ENCODE peak calls at places on chromosomes 5 and 9, in nine cellular contexts. C is heart left ventricle, X is stomach, Q is colonic mucosa, Z is Peyer's patch, T is left lung, F is right atrium auricular region, O is ovary, W is BJ. K is an unnamed sample.

GRCh38 chr5:55624841-55625602 is 87.1 kb downstream of the SLC38A9 start:
- DNase-seq in W (no peak), Z (no peak), T (no peak), Q (no peak), F (no peak), C (no peak), O (no peak), X (no peak), K (no peak)

GRCh38 chr9:106287108-106287631 is 575.8 kb upstream of the ZNF462 start:
- DNase-seq in X (peak), T (no peak), Z (no peak), O (peak), F (no peak), C (no peak), W (no peak), Q (no peak), K (no peak)

GRCh38 chr5:150159741-150160179 is 4.1 kb upstream of the PDGFRB start:
- DNase-seq in F (peak), Z (no peak), O (peak), W (no peak), C (peak), X (no peak), Q (no peak), T (no peak), K (peak)

GRCh38 chr5:165616550-165617430 is 2111.4 kb downstream of the MAT2B start:
- DNase-seq in W (no peak), C (no peak), O (no peak), X (no peak), F (no peak), Q (no peak), T (no peak), Z (no peak), K (peak)

GRCh38 chr5:140672455-140673186 is 755 bp downstream of the DND1 start:
- DNase-seq in T (no peak), Z (no peak), O (peak), X (no peak), F (no peak), Q (no peak), W (no peak), C (peak), K (no peak)

GRCh38 chr5:16690243-16690839 is 73.5 kb upstream of the RETREG1 start:
- DNase-seq in F (no peak), X (no peak), Z (no peak), C (no peak), O (no peak), Q (peak), W (no peak), T (no peak), K (peak)

GRCh38 chr5:154295551-154295950 is 105.0 kb downstream of the GALNT10 start:
- DNase-seq in C (no peak), Q (no peak), F (no peak), T (no peak), X (no peak), W (no peak), Z (no peak), O (no peak), K (no peak)

GRCh38 chr9:96219615-96220257 is 82.2 kb downstream of the HSD17B3 start:
- DNase-seq in F (peak), C (peak), T (no peak), Z (peak), X (peak), O (peak), Q (peak), W (no peak), K (no peak)

GRCh38 chr9:111274737-111275136 is 55.3 kb downstream of the OR2K2 start:
- DNase-seq in F (no peak), O (no peak), X (no peak), Q (no peak), Z (no peak), C (no peak), W (no peak), T (no peak), K (no peak)

GRCh38 chr9:85200726-85201402 is 531.3 kb downstream of the NTRK2 start:
- DNase-seq in C (no peak), F (no peak), X (peak), O (no peak), W (no peak), Z (no peak), T (no peak), Q (peak), K (peak)

GRCh38 chr9:69671291-69671903 is 774 bp downstream of the APBA1 start:
- DNase-seq in Q (peak), Z (no peak), T (peak), C (no peak), W (no peak), X (no peak), O (no peak), F (peak), K (no peak)

GRCh38 chr9:69130456-69131441 is 43.3 kb upstream of the TJP2 start:
- DNase-seq in Z (no peak), W (peak), T (no peak), O (no peak), F (no peak), Q (no peak), X (no peak), C (no peak), K (peak)

GRCh38 chr9:69342769-69343168 is 17.8 kb downstream of the ENTREP1 start:
- DNase-seq in Q (no peak), W (no peak), Z (no peak), F (no peak), X (no peak), C (no peak), T (no peak), O (no peak), K (no peak)

GRCh38 chr9:89797970-89798369 is 193.2 kb downstream of the GADD45G start:
- DNase-seq in F (no peak), T (no peak), C (no peak), Z (no peak), O (no peak), Q (no peak), X (peak), W (no peak), K (no peak)

GRCh38 chr9:93648836-93649235 is 72.5 kb downstream of the PHF2 start:
- DNase-seq in F (peak), O (peak), X (peak), C (no peak), W (no peak), Z (no peak), Q (no peak), T (no peak), K (no peak)

GRCh38 chr9:114216976-114217375 is 61.6 kb downstream of the COL27A1 start:
- DNase-seq in C (no peak), T (no peak), Q (no peak), F (no peak), X (no peak), W (no peak), O (no peak), Z (no peak), K (no peak)

GRCh38 chr5:52139888-52140580 is 647.7 kb upstream of the ITGA1 start:
- DNase-seq in F (no peak), X (no peak), Z (no peak), O (no peak), W (no peak), T (no peak), C (no peak), Q (no peak), K (no peak)

GRCh38 chr9:137744632-137745183 is 125.9 kb downstream of the EHMT1 start:
- DNase-seq in W (no peak), T (no peak), Z (no peak), Q (no peak), O (no peak), X (no peak), F (no peak), C (no peak), K (no peak)

GRCh38 chr9:126157826-126158431 is 168.7 kb upstream of the MVB12B start:
- DNase-seq in F (no peak), Z (no peak), C (no peak), X (peak), Q (no peak), T (no peak), O (peak), W (no peak), K (no peak)

GRCh38 chr9:136373300-136374182 is at the start of gene CARD9:
- DNase-seq in F (no peak), C (no peak), Q (no peak), W (no peak), Z (no peak), T (peak), X (no peak), O (no peak), K (no peak)

GRCh38 chr5:177319913-177320588 is 8.4 kb upstream of the MXD3 start:
- DNase-seq in W (no peak), Q (no peak), X (no peak), Z (peak), O (peak), F (no peak), C (no peak), T (no peak), K (no peak)

GRCh38 chr9:116141864-116142561 is 11.6 kb upstream of the PAPPA start:
- DNase-seq in O (no peak), F (no peak), Z (no peak), W (no peak), X (no peak), C (no peak), Q (no peak), T (peak), K (peak)

GRCh38 chr5:79990598-79991507 is at the start of gene MTX3:
- DNase-seq in F (peak), O (peak), C (peak), X (peak), W (peak), T (peak), Z (peak), Q (peak), K (peak)

GRCh38 chr9:107816187-107817021 is 326.8 kb upstream of the KLF4 start:
- DNase-seq in Z (no peak), O (no peak), F (no peak), T (no peak), X (no peak), C (no peak), Q (no peak), W (no peak), K (no peak)

GRCh38 chr9:135176284-135176683 is 88.8 kb downstream of the OLFM1 start:
- DNase-seq in X (no peak), F (no peak), T (no peak), W (no peak), Q (no peak), C (no peak), O (no peak), Z (no peak), K (no peak)

GRCh38 chr5:143247134-143247815 is 156.2 kb downstream of the NR3C1 start:
- DNase-seq in Q (no peak), C (no peak), O (no peak), F (no peak), X (no peak), T (no peak), W (no peak), Z (no peak), K (no peak)

GRCh38 chr9:125850763-125851162 is 103.6 kb downstream of the PBX3 start:
- DNase-seq in F (no peak), C (no peak), X (no peak), O (no peak), W (no peak), Q (no peak), T (no peak), Z (no peak), K (no peak)

GRCh38 chr5:110853267-110853666 is 114.5 kb downstream of the SLC25A46 start:
- DNase-seq in T (no peak), O (no peak), W (no peak), F (no peak), C (no peak), Q (no peak), X (no peak), Z (no peak), K (peak)

GRCh38 chr5:115699967-115700366 is 74.1 kb upstream of the TMED7 start:
- DNase-seq in X (no peak), O (no peak), W (no peak), C (no peak), T (no peak), Q (no peak), Z (no peak), F (no peak), K (no peak)

GRCh38 chr9:69411246-69411645 is 86.2 kb downstream of the ENTREP1 start:
- DNase-seq in T (no peak), O (no peak), W (no peak), Z (no peak), C (no peak), X (no peak), F (no peak), Q (no peak), K (no peak)

GRCh38 chr5:6483880-6484382 is 35.3 kb downstream of the UBE2QL1 start:
- DNase-seq in X (peak), O (no peak), C (no peak), T (no peak), Q (no peak), Z (no peak), W (no peak), F (no peak), K (no peak)

GRCh38 chr5:154466147-154466546 is 11.9 kb downstream of the HAND1 start:
- DNase-seq in T (no peak), C (no peak), X (no peak), F (no peak), Z (peak), O (no peak), Q (no peak), W (no peak), K (no peak)

GRCh38 chr9:35488566-35489312 is 1.2 kb upstream of the RUSC2 start:
- DNase-seq in Z (no peak), C (no peak), O (no peak), T (no peak), X (no peak), F (no peak), Q (no peak), W (no peak), K (no peak)

GRCh38 chr5:33423018-33423630 is 17.6 kb upstream of the TARS1 start:
- DNase-seq in T (no peak), F (no peak), W (no peak), Q (no peak), X (no peak), Z (no peak), C (no peak), O (no peak), K (no peak)

GRCh38 chr5:139180850-139181785 is 17.1 kb downstream of the SIL1 start:
- DNase-seq in F (no peak), X (no peak), W (no peak), O (no peak), T (no peak), C (no peak), Z (no peak), Q (no peak), K (peak)

GRCh38 chr9:120934271-120934670 is 7.7 kb upstream of the TRAF1 start:
- DNase-seq in C (no peak), Z (no peak), X (peak), W (no peak), T (no peak), F (peak), Q (no peak), O (no peak), K (no peak)

GRCh38 chr9:75455444-75455921 is 367.2 kb downstream of the OSTF1 start:
- DNase-seq in Q (peak), F (no peak), Z (no peak), X (no peak), T (peak), C (peak), W (no peak), O (no peak), K (peak)

GRCh38 chr5:153965102-153965645 is 73.5 kb downstream of the FAM114A2 start:
- DNase-seq in Q (peak), X (peak), W (no peak), O (peak), F (no peak), T (no peak), C (peak), Z (no peak), K (no peak)

GRCh38 chr5:173823721-173824567 is 64.2 kb upstream of the CPEB4 start:
- DNase-seq in X (peak), W (peak), Z (no peak), O (peak), C (no peak), F (no peak), T (no peak), Q (peak), K (peak)

GRCh38 chr5:34685485-34686197 is 29.5 kb downstream of the RAI14 start:
- DNase-seq in Z (no peak), O (no peak), T (no peak), Q (no peak), F (no peak), X (no peak), C (no peak), W (no peak), K (peak)

GRCh38 chr5:129905467-129906176 is 1.4 kb downstream of the CHSY3 start:
- DNase-seq in T (peak), Z (peak), W (no peak), C (no peak), Q (peak), F (no peak), X (no peak), O (peak), K (no peak)
- H3K4me3 ChIP-seq in T (peak), Z (peak), W (peak), C (peak), Q (peak), F (peak), X (peak), O (peak), K (peak)

DNA sequence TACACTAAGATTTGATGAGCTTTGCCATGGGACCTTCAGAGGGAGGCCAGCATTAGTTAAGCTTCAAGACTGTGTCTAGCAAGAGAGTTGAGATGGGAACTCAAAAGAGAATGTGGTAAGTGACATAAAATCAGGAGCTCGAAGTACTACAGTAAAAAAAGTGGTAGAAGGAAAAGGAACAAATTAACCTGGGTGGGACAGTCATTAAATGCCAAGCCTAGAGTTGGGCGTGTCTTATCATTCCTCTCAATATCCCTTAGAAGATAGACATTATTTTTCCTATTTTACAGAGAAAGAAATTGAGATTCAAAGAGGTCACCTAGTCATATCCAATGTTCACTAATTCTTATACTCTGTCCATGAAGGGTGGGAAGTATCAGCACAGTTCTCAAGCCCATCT is 3.3 kb upstream of the TXN start:
- DNase-seq in W (no peak), X (no peak), O (no peak), Q (no peak), F (no peak), T (no peak), C (no peak), Z (no peak), K (no peak)
- TF ChIP-seq CTCF in W (no peak), X (no peak), O (no peak), Q (no peak), F (no peak), T (no peak), C (no peak), Z (no peak), K (no peak)

GRCh38 chr9:94718936-94719335 is 7.6 kb upstream of the AOPEP start:
- DNase-seq in O (no peak), C (no peak), T (no peak), X (no peak), Q (no peak), F (no peak), W (no peak), Z (no peak), K (no peak)

GRCh38 chr9:94717656-94718225 is 8.8 kb upstream of the AOPEP start:
- DNase-seq in Z (no peak), C (no peak), O (no peak), F (no peak), X (no peak), Q (no peak), W (no peak), T (no peak), K (peak)

GRCh38 chr9:94719878-94720277 is 6.6 kb upstream of the AOPEP start:
- DNase-seq in X (no peak), F (no peak), O (no peak), W (no peak), Q (no peak), Z (no peak), T (no peak), C (no peak), K (no peak)

GRCh38 chr9:94713446-94714185 is 12.9 kb upstream of the AOPEP start:
- DNase-seq in Q (no peak), Z (no peak), O (no peak), F (no peak), T (no peak), W (no peak), C (no peak), X (no peak), K (no peak)

GRCh38 chr9:94714494-94714893 is 12.0 kb upstream of the AOPEP start:
- DNase-seq in F (no peak), Q (no peak), O (no peak), T (no peak), X (no peak), C (no peak), W (no peak), Z (no peak), K (peak)
- H3K4me3 ChIP-seq in F (no peak), Q (no peak), O (no peak), T (no peak), X (no peak), C (no peak), W (no peak), Z (no peak), K (no peak)

GRCh38 chr5:73422164-73422563 is 26.4 kb downstream of the FOXD1 start:
- DNase-seq in O (no peak), T (no peak), Q (no peak), C (no peak), F (no peak), W (no peak), X (no peak), Z (no peak), K (no peak)
- TF ChIP-seq CTCF in O (no peak), T (no peak), Q (no peak), C (no peak), F (no peak), W (no peak), X (no peak), Z (no peak), K (no peak)

DNA sequence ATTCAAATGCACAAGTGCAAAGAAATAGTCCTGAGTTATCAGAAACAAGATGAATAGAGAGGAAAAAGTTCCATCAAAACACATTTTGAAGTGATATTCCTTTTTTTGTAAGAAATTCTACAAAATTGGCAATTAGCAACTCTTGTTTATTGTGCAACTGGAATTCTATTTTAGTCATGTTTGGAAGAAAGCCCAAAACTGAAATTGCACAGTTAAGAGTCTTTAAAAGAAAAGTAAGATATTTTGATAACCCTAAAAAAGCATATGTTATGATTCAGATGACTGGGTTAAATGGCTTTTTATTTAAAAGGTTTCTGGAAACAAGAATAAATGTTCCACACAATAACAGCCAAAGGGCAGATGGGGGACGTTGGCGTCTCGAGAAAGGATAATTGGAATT is 275.2 kb downstream of the CDH9 start:
- DNase-seq in T (no peak), Z (no peak), Q (no peak), C (no peak), X (no peak), W (no peak), F (no peak), O (no peak), K (no peak)
- H3K4me3 ChIP-seq in T (no peak), Z (no peak), Q (no peak), C (no peak), X (no peak), W (no peak), F (no peak), O (no peak), K (no peak)

GRCh38 chr5:4802044-4802443 is 338.1 kb upstream of the ADAMTS16 start:
- DNase-seq in X (no peak), Q (no peak), C (no peak), F (no peak), T (no peak), Z (no peak), O (no peak), W (no peak), K (peak)

DNA sequence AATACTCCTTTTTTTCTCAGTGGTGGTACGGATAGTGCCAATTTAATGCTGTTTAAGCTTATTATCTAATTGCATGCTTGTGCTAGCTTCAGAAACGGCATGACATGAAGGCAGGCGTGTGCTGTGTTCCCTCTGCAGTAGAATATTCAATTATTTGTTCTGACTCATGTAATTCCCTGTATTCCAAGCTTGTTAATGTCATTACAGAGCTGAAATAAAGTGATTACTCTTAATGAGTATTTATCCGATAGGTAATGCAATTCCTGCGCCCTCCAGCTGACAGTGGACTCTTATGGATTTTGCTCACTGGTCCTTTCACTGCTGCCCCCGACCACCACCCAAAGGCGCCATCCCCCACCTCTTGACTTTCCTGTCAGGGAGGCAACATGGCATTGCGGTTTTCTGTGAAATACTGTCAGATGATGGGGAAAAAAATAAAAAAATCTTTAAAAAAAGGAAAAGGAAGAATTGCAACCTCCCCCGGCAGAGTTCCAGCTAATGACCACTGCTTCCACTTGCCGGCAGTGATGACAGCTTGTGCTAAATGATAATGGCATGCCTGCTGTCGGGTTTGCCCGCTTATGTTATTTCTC is 335.4 kb upstream of the ADAMTS16 start:
- DNase-seq in F (no peak), T (no peak), C (no peak), X (no peak), Z (no peak), O (no peak), W (no peak), Q (no peak), K (no peak)
- TF ChIP-seq CTCF in F (no peak), T (no peak), C (no peak), X (no peak), Z (no peak), O (no peak), W (no peak), Q (no peak), K (no peak)

GRCh38 chr9:86575825-86576488 is 221.7 kb upstream of the TUT7 start:
- DNase-seq in Z (no peak), C (peak), T (no peak), X (no peak), O (no peak), Q (no peak), F (no peak), W (no peak), K (no peak)
- H3K4me3 ChIP-seq in Z (no peak), C (no peak), T (no peak), X (no peak), O (no peak), Q (no peak), F (no peak), W (no peak), K (no peak)